ENCODE peak calls at places on chromosomes 7 and 10, in eight cellular contexts. P, G, Q, R, A, K, D and N are unnamed samples.

GRCh38 chr7:131342864-131343263 is 15.2 kb downstream of the MKLN1 start:
- DNase-seq in P (no peak), G (no peak), Q (no peak), R (no peak), A (no peak), K (no peak), D (no peak), N (no peak)

GRCh38 chr10:44070282-44070681 is 314.6 kb downstream of the CXCL12 start:
- DNase-seq in P (no peak), G (no peak), Q (no peak), R (no peak), A (peak; percentile 62), K (no peak), D (no peak), N (no peak)

GRCh38 chr10:108862691-108863350 is 1060.5 kb downstream of the XPNPEP1 start:
- DNase-seq in P (no peak), G (no peak), Q (peak; percentile 79), R (no peak), A (no peak), K (no peak), D (no peak), N (no peak)

GRCh38 chr10:13414137-13414536 is 66.0 kb upstream of the SEPHS1 start:
- DNase-seq in P (no peak), G (no peak), Q (no peak), R (no peak), A (no peak), K (no peak), D (no peak), N (no peak)

GRCh38 chr7:80681272-80681885 is 42.9 kb downstream of the CD36 start:
- DNase-seq in P (no peak), G (no peak), Q (peak; percentile 50), R (no peak), A (no peak), K (no peak), D (no peak), N (peak; percentile 53)

GRCh38 chr7:136353287-136353686 is 376.1 kb upstream of the MTPN start:
- DNase-seq in P (no peak), G (no peak), Q (no peak), R (no peak), A (no peak), K (no peak), D (no peak), N (no peak)

GRCh38 chr7:44431091-44431608 is 59.3 kb downstream of the NUDCD3 start:
- DNase-seq in P (no peak), G (no peak), Q (no peak), R (no peak), A (peak; percentile 79), K (peak; percentile 21), D (no peak), N (no peak)

GRCh38 chr7:45178241-45179225 is 20.9 kb downstream of the RAMP3 start:
- DNase-seq in P (no peak), G (no peak), Q (no peak), R (no peak), A (no peak), K (no peak), D (no peak), N (no peak)

GRCh38 chr7:3683886-3684539 is 383.0 kb downstream of the SDK1 start:
- DNase-seq in P (no peak), G (no peak), Q (no peak), R (no peak), A (no peak), K (no peak), D (no peak), N (no peak)